ENCODE peak calls at places on chromosomes 16 and 17, in eight cellular contexts. P is GM12891, J is breast epithelium, O is transverse colon, W is SK-N-SH, Y is HCT116, F is prostate gland, V is GM12892. L is an unnamed sample.
A peak's percentile ranks its signal among the peaks of the same experiment; 100 is the strongest.

GRCh38 chr16:68499011-68499410 is 40.1 kb upstream of the ZFP90 start:
- DNase-seq in P (no peak), J (no peak), O (no peak), W (peak; percentile 55), Y (no peak), F (no peak), V (no peak), L (no peak)

GRCh38 chr16:80527297-80527696 is 13.5 kb upstream of the DYNLRB2 start:
- DNase-seq in P (peak; percentile 32), J (no peak), O (peak; percentile 12), W (peak; percentile 11), Y (peak; percentile 8), F (no peak), V (peak; percentile 12), L (no peak)

GRCh38 chr17:63316100-63316499 is 130.0 kb downstream of the CYB561 start:
- DNase-seq in P (no peak), J (no peak), O (no peak), W (no peak), Y (no peak), F (no peak), V (no peak), L (no peak)

GRCh38 chr17:41547378-41547841 is 19.3 kb upstream of the KRT19 start:
- DNase-seq in P (no peak), J (peak; percentile 55), O (no peak), W (no peak), Y (peak; percentile 75), F (no peak), V (no peak), L (no peak)

GRCh38 chr16:35751191-35751941 is 2292.0 kb downstream of the TP53TG3F start:
- DNase-seq in P (no peak), J (no peak), O (no peak), W (no peak), Y (no peak), F (no peak), V (no peak), L (peak; percentile 60)

GRCh38 chr17:76538941-76539340 is 903 bp upstream of the PRCD start:
- DNase-seq in P (no peak), J (no peak), O (no peak), W (no peak), Y (no peak), F (no peak), V (peak; percentile 22), L (no peak)

GRCh38 chr17:30426292-30426691 is 47.6 kb downstream of the CPD start:
- DNase-seq in P (no peak), J (no peak), O (no peak), W (no peak), Y (no peak), F (no peak), V (no peak), L (no peak)

GRCh38 chr16:85625053-85625452 is 11.9 kb downstream of the GSE1 start:
- DNase-seq in P (no peak), J (no peak), O (no peak), W (peak; percentile 80), Y (no peak), F (no peak), V (no peak), L (no peak)

GRCh38 chr16:29802416-29802935 is 3.9 kb upstream of the MAZ start:
- DNase-seq in P (no peak), J (no peak), O (no peak), W (no peak), Y (no peak), F (no peak), V (no peak), L (no peak)

GRCh38 chr17:48241770-48242497 is 134.4 kb downstream of the SNX11 start:
- DNase-seq in P (no peak), J (no peak), O (no peak), W (no peak), Y (no peak), F (no peak), V (no peak), L (no peak)
- TF ChIP-seq POLR2AphosphoS5 in P (no peak), J (no peak), O (no peak), W (no peak), Y (no peak), F (no peak), V (no peak), L (no peak)

GRCh38 chr16:15771694-15772093 is 85.1 kb downstream of the MYH11 start:
- DNase-seq in P (no peak), J (no peak), O (no peak), W (no peak), Y (no peak), F (no peak), V (no peak), L (no peak)
- TF ChIP-seq POLR2AphosphoS5 in P (no peak), J (no peak), O (no peak), W (no peak), Y (no peak), F (no peak), V (no peak), L (no peak)

GRCh38 chr17:81905424-81905875 is 3.4 kb downstream of the NPB start:
- DNase-seq in P (no peak), J (no peak), O (no peak), W (no peak), Y (no peak), F (no peak), V (no peak), L (no peak)

GRCh38 chr17:81907219-81908145 is 3.7 kb downstream of the PCYT2 start:
- DNase-seq in P (no peak), J (no peak), O (no peak), W (no peak), Y (no peak), F (no peak), V (no peak), L (no peak)

GRCh38 chr17:81906476-81907218 is 4.6 kb downstream of the PCYT2 start:
- DNase-seq in P (no peak), J (no peak), O (no peak), W (no peak), Y (no peak), F (no peak), V (no peak), L (no peak)

GRCh38 chr17:81904600-81905423 is 2.8 kb downstream of the NPB start:
- DNase-seq in P (no peak), J (no peak), O (no peak), W (no peak), Y (no peak), F (no peak), V (no peak), L (no peak)

GRCh38 chr17:81905993-81906392 is 4.0 kb downstream of the NPB start:
- DNase-seq in P (no peak), J (no peak), O (no peak), W (no peak), Y (no peak), F (no peak), V (no peak), L (no peak)
- TF ChIP-seq POLR2AphosphoS5 in P (no peak), J (no peak), O (no peak), W (no peak), Y (no peak), F (no peak), V (no peak), L (no peak)

GRCh38 chr16:27539120-27539519 is 10.6 kb downstream of the GTF3C1 start:
- DNase-seq in P (no peak), J (no peak), O (no peak), W (no peak), Y (no peak), F (no peak), V (no peak), L (no peak)
- TF ChIP-seq POLR2AphosphoS5 in P (no peak), J (no peak), O (no peak), W (no peak), Y (no peak), F (no peak), V (no peak), L (no peak)

GRCh38 chr17:16419074-16419928 is 3.9 kb downstream of the TRPV2 start:
- DNase-seq in P (no peak), J (no peak), O (no peak), W (peak; percentile 78), Y (no peak), F (no peak), V (no peak), L (no peak)

GRCh38 chr17:16418684-16419066 is 3.3 kb downstream of the TRPV2 start:
- DNase-seq in P (no peak), J (no peak), O (no peak), W (no peak), Y (no peak), F (no peak), V (no peak), L (no peak)

GRCh38 chr17:16417896-16418683 is 2.7 kb downstream of the TRPV2 start:
- DNase-seq in P (no peak), J (no peak), O (no peak), W (no peak), Y (no peak), F (no peak), V (no peak), L (no peak)

GRCh38 chr17:16417399-16417798 is 2.0 kb downstream of the TRPV2 start:
- DNase-seq in P (no peak), J (no peak), O (no peak), W (no peak), Y (no peak), F (no peak), V (no peak), L (no peak)

GRCh38 chr17:16415031-16415924 is at the start of gene TRPV2:
- DNase-seq in P (peak; percentile 60), J (no peak), O (peak; percentile 65), W (peak; percentile 23), Y (no peak), F (no peak), V (peak; percentile 64), L (no peak)
- TF ChIP-seq POLR2AphosphoS5 in P (no peak), J (no peak), O (no peak), W (no peak), Y (no peak), F (no peak), V (no peak), L (no peak)

GRCh38 chr17:15456972-15457722 is 10.3 kb downstream of the CDRT4 start:
- DNase-seq in P (no peak), J (peak; percentile 70), O (peak; percentile 46), W (peak; percentile 23), Y (no peak), F (no peak), V (no peak), L (no peak)
- TF ChIP-seq POLR2AphosphoS5 in P (no peak), J (peak; percentile 52), O (peak; percentile 42), W (peak; percentile 43), Y (no peak), F (peak; percentile 21), V (no peak), L (peak; percentile 73)

GRCh38 chr17:27532269-27533067 is 76.2 kb downstream of the KSR1 start:
- DNase-seq in P (no peak), J (no peak), O (peak; percentile 54), W (no peak), Y (no peak), F (no peak), V (no peak), L (no peak)
- TF ChIP-seq POLR2AphosphoS5 in P (no peak), J (peak; percentile 29), O (peak; percentile 56), W (no peak), Y (no peak), F (no peak), V (no peak), L (peak; percentile 44)